ENCODE peak calls at places on chromosomes 6 and 20, in four cellular contexts. One of them, this sample, is unnamed.
A peak's percentile ranks its signal among the peaks of the same experiment; 100 is the strongest.

GRCh38 chr20:61756446-61756845 is 309.2 kb downstream of the TAF4 start:
- DNase-seq in testis: no peak
- DNase-seq in right lobe of liver: no peak
- DNase-seq in AG04450: no peak
- DNase-seq in this sample: no peak

GRCh38 chr6:23145801-23146200 is 576.4 kb downstream of the HDGFL1 start:
- DNase-seq in testis: no peak
- DNase-seq in right lobe of liver: no peak
- DNase-seq in AG04450: peak; percentile 1
- DNase-seq in this sample: no peak

GRCh38 chr6:150719099-150719767 is 119.5 kb downstream of the PLEKHG1 start:
- DNase-seq in testis: no peak
- DNase-seq in right lobe of liver: no peak
- DNase-seq in AG04450: no peak
- DNase-seq in this sample: peak; percentile 32

GRCh38 chr6:142478117-142478516 is 176.3 kb downstream of the ADGRG6 start:
- DNase-seq in testis: no peak
- DNase-seq in right lobe of liver: no peak
- DNase-seq in AG04450: no peak
- DNase-seq in this sample: peak; percentile 70

GRCh38 chr6:33278810-33279209 is 1.9 kb downstream of the B3GALT4 start:
- DNase-seq in testis: no peak
- DNase-seq in right lobe of liver: no peak
- DNase-seq in AG04450: no peak
- DNase-seq in this sample: no peak

GRCh38 chr6:343960-344815 is 47.4 kb upstream of the IRF4 start:
- DNase-seq in testis: no peak
- DNase-seq in right lobe of liver: no peak
- DNase-seq in AG04450: no peak
- DNase-seq in this sample: no peak

GRCh38 chr6:15042938-15043337 is 202.9 kb upstream of the JARID2 start:
- DNase-seq in testis: no peak
- DNase-seq in right lobe of liver: no peak
- DNase-seq in AG04450: no peak
- DNase-seq in this sample: no peak

GRCh38 chr20:43949741-43950618 is 35.3 kb downstream of the TOX2 start:
- DNase-seq in testis: no peak
- DNase-seq in right lobe of liver: no peak
- DNase-seq in AG04450: no peak
- DNase-seq in this sample: no peak

GRCh38 chr6:43695078-43695966 is 7.7 kb upstream of the MRPS18A start:
- DNase-seq in testis: no peak
- DNase-seq in right lobe of liver: no peak
- DNase-seq in AG04450: no peak
- DNase-seq in this sample: peak; percentile 27

GRCh38 chr6:23990158-23990557 is 135.9 kb upstream of the NRSN1 start:
- DNase-seq in testis: no peak
- DNase-seq in right lobe of liver: no peak
- DNase-seq in AG04450: no peak
- DNase-seq in this sample: no peak

GRCh38 chr6:137165375-137166246 is 7.8 kb downstream of the IL22RA2 start:
- DNase-seq in testis: no peak
- DNase-seq in right lobe of liver: no peak
- DNase-seq in AG04450: no peak
- DNase-seq in this sample: peak; percentile 7

GRCh38 chr6:87183687-87184086 is 28.3 kb downstream of the ZNF292 start:
- DNase-seq in testis: no peak
- DNase-seq in right lobe of liver: no peak
- DNase-seq in AG04450: no peak
- DNase-seq in this sample: peak; percentile 61

GRCh38 chr6:3919130-3919628 is 70.0 kb downstream of the FAM50B start:
- DNase-seq in testis: no peak
- DNase-seq in right lobe of liver: no peak
- DNase-seq in AG04450: no peak
- DNase-seq in this sample: peak; percentile 35

GRCh38 chr6:141541766-141542324 is 590.9 kb upstream of the GJE1 start:
- DNase-seq in testis: no peak
- DNase-seq in right lobe of liver: no peak
- DNase-seq in AG04450: no peak
- DNase-seq in this sample: no peak

GRCh38 chr6:18245642-18246041 is 18.7 kb downstream of the DEK start:
- DNase-seq in testis: no peak
- DNase-seq in right lobe of liver: no peak
- DNase-seq in AG04450: no peak
- DNase-seq in this sample: no peak

GRCh38 chr6:135195522-135195921 is 14.4 kb downstream of the MYB start:
- DNase-seq in testis: no peak
- DNase-seq in right lobe of liver: no peak
- DNase-seq in AG04450: no peak
- DNase-seq in this sample: no peak

GRCh38 chr6:14035448-14035847 is 82.1 kb upstream of the CD83 start:
- DNase-seq in testis: no peak
- DNase-seq in right lobe of liver: no peak
- DNase-seq in AG04450: peak; percentile 94
- DNase-seq in this sample: peak; percentile 27

GRCh38 chr6:32843321-32843978 is 397 bp downstream of the PSMB8 start:
- DNase-seq in testis: no peak
- DNase-seq in right lobe of liver: no peak
- DNase-seq in AG04450: no peak
- DNase-seq in this sample: no peak

GRCh38 chr6:100116409-100117194 is 122.6 kb upstream of the MCHR2 start:
- DNase-seq in testis: peak; percentile 67
- DNase-seq in right lobe of liver: no peak
- DNase-seq in AG04450: peak; percentile 52
- DNase-seq in this sample: peak; percentile 60

GRCh38 chr6:38982470-38982869 is 66.1 kb upstream of the GLP1R start:
- DNase-seq in testis: no peak
- DNase-seq in right lobe of liver: no peak
- DNase-seq in AG04450: no peak
- DNase-seq in this sample: peak; percentile 7

GRCh38 chr6:159819932-159820640 is 20.0 kb downstream of the PNLDC1 start:
- DNase-seq in testis: no peak
- DNase-seq in right lobe of liver: no peak
- DNase-seq in AG04450: no peak
- DNase-seq in this sample: no peak

GRCh38 chr6:37324131-37325033 is 29.4 kb upstream of the RNF8 start:
- DNase-seq in testis: no peak
- DNase-seq in right lobe of liver: no peak
- DNase-seq in AG04450: no peak
- DNase-seq in this sample: peak; percentile 85

GRCh38 chr20:56945057-56945456 is 316.0 kb downstream of the TFAP2C start:
- DNase-seq in testis: no peak
- DNase-seq in right lobe of liver: no peak
- DNase-seq in AG04450: no peak
- DNase-seq in this sample: no peak
- TF ChIP-seq CTCF in testis: no peak
- TF ChIP-seq CTCF in right lobe of liver: no peak
- TF ChIP-seq CTCF in AG04450: no peak
- TF ChIP-seq CTCF in this sample: peak; percentile 20

GRCh38 chr6:25586927-25587326 is 65.1 kb upstream of the SCGN start:
- DNase-seq in testis: no peak
- DNase-seq in right lobe of liver: no peak
- DNase-seq in AG04450: no peak
- DNase-seq in this sample: no peak
- H3K4me3 ChIP-seq in testis: no peak overlapping the region
- H3K4me3 ChIP-seq in right lobe of liver: no peak overlapping the region
- H3K4me3 ChIP-seq in AG04450: no peak overlapping the region
- H3K4me3 ChIP-seq in this sample: no peak overlapping the region

DNA sequence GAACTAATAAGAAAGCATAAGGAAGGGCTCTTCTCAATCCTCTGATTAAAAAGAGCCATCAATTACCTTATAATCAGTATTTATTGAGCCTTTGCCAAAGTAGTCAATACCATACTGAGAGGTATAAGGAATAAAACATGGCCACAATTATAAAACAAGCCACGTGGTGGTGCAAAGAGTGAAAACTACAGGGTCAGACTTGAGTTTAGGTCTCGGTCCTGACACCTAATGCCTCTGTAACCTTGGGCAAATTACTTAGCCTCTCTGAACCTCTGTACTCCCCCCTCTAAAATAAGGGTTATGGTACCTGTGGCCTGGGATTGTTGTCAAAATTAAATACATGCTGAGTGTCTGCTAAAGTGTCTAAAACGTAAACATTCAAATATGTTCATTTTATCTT is 11.8 kb downstream of the TRIM10 start:
- DNase-seq in testis: no peak
- DNase-seq in right lobe of liver: no peak
- DNase-seq in AG04450: no peak
- DNase-seq in this sample: no peak
- H3K27me3 ChIP-seq in testis: no peaks in the 10 kb centered on the region
- H3K27me3 ChIP-seq in right lobe of liver: no peaks in the 10 kb centered on the region
- H3K27me3 ChIP-seq in AG04450: peaks cover 20% of the 10 kb centered on the region
- H3K27me3 ChIP-seq in this sample: peaks cover 3% of the 10 kb centered on the region

GRCh38 chr6:90180526-90180925 is 116.1 kb downstream of the BACH2 start:
- DNase-seq in testis: no peak
- DNase-seq in right lobe of liver: no peak
- DNase-seq in AG04450: no peak
- DNase-seq in this sample: no peak

GRCh38 chr6:90178294-90178678 is 118.4 kb downstream of the BACH2 start:
- DNase-seq in testis: no peak
- DNase-seq in right lobe of liver: no peak
- DNase-seq in AG04450: peak; percentile 24
- DNase-seq in this sample: no peak

GRCh38 chr6:90177544-90178293 is 118.9 kb downstream of the BACH2 start:
- DNase-seq in testis: no peak
- DNase-seq in right lobe of liver: no peak
- DNase-seq in AG04450: no peak
- DNase-seq in this sample: no peak

GRCh38 chr6:90175627-90176538 is 120.8 kb downstream of the BACH2 start:
- DNase-seq in testis: no peak
- DNase-seq in right lobe of liver: no peak
- DNase-seq in AG04450: no peak
- DNase-seq in this sample: peak; percentile 90

GRCh38 chr6:90179190-90180169 is 117.2 kb downstream of the BACH2 start:
- DNase-seq in testis: no peak
- DNase-seq in right lobe of liver: no peak
- DNase-seq in AG04450: no peak
- DNase-seq in this sample: peak; percentile 20
- TF ChIP-seq CTCF in testis: no peak
- TF ChIP-seq CTCF in right lobe of liver: peak; percentile 51
- TF ChIP-seq CTCF in AG04450: peak; percentile 50
- TF ChIP-seq CTCF in this sample: peak; percentile 25

GRCh38 chr20:35226126-35226774 is at the start of gene MMP24:
- DNase-seq in testis: no peak
- DNase-seq in right lobe of liver: no peak
- DNase-seq in AG04450: no peak
- DNase-seq in this sample: no peak
- H3K4me3 ChIP-seq in testis: no peak within 1 kb of the TSS
- H3K4me3 ChIP-seq in right lobe of liver: no peak within 1 kb of the TSS
- H3K4me3 ChIP-seq in AG04450: peak within 1 kb of the TSS; percentile 31
- H3K4me3 ChIP-seq in this sample: no peak within 1 kb of the TSS

DNA sequence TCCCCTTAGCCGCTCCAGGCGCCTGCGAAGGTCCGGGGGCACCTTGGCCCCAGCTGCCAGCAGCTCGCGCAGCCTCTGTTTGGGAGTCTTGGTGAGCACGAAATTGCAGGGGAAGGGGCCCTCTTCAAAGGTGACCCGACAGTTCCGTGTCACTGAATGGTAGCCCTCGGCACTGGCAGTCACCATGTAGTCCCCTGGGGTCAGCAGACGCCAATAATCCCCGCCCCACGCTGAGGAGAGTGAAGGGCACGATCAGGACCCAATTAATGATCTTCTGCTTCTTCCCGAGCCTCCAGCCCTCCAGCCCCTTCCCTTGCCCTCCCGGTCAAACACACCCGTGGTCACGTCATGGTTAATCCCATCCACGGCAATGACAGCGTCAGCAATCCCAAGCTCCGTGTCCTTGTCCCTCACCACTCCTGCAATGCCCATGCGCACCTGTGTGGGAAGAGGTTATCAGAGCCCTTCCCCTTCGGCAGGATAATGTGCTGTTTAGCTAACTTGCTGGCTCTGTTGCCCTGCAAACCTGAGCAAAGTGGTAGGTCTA is 6.2 kb downstream of the CPXM1 start:
- DNase-seq in testis: no peak
- DNase-seq in right lobe of liver: no peak
- DNase-seq in AG04450: no peak
- DNase-seq in this sample: no peak
- H3K27me3 ChIP-seq in testis: no peaks in the 10 kb centered on the region
- H3K27me3 ChIP-seq in right lobe of liver: no peaks in the 10 kb centered on the region
- H3K27me3 ChIP-seq in AG04450: peaks cover 21% of the 10 kb centered on the region
- H3K27me3 ChIP-seq in this sample: peaks cover 3% of the 10 kb centered on the region

This sample was measured in bronchial epithelial cell.